ENCODE peak calls at places on chromosomes 11 and 22, in six cellular contexts. One of them, this sample, is unnamed.

GRCh38 chr11:45354976-45355705 is 69.0 kb upstream of the SYT13 start:
- DNase-seq in tibial artery: peak
- DNase-seq in lung: peak
- DNase-seq in kidney: peak
- DNase-seq in neural progenitor cell: peak
- DNase-seq in GM12865: peak
- DNase-seq in this sample: peak

GRCh38 chr11:72971611-72972010 is 157.4 kb downstream of the ATG16L2 start:
- DNase-seq in kidney: no peak
- DNase-seq in GM12865: no peak
- DNase-seq in tibial artery: no peak
- DNase-seq in neural progenitor cell: no peak
- DNase-seq in lung: no peak
- DNase-seq in this sample: no peak

GRCh38 chr11:3866206-3866605 is 10.7 kb downstream of the STIM1 start:
- DNase-seq in kidney: no peak
- DNase-seq in lung: peak
- DNase-seq in GM12865: peak
- DNase-seq in tibial artery: peak
- DNase-seq in neural progenitor cell: no peak
- DNase-seq in this sample: peak

GRCh38 chr11:77035580-77035979 is 1.4 kb downstream of the B3GNT6 start:
- DNase-seq in tibial artery: no peak
- DNase-seq in GM12865: no peak
- DNase-seq in lung: no peak
- DNase-seq in neural progenitor cell: no peak
- DNase-seq in kidney: no peak
- DNase-seq in this sample: no peak

GRCh38 chr11:11743216-11743615 is 98.6 kb upstream of the USP47 start:
- DNase-seq in kidney: no peak
- DNase-seq in GM12865: no peak
- DNase-seq in neural progenitor cell: no peak
- DNase-seq in tibial artery: no peak
- DNase-seq in lung: no peak
- DNase-seq in this sample: no peak

GRCh38 chr11:13772223-13773046 is 104.0 kb downstream of the FAR1 start:
- DNase-seq in tibial artery: no peak
- DNase-seq in lung: no peak
- DNase-seq in kidney: no peak
- DNase-seq in GM12865: peak
- DNase-seq in neural progenitor cell: peak
- DNase-seq in this sample: peak

GRCh38 chr11:24617856-24618255 is 121.0 kb downstream of the LUZP2 start:
- DNase-seq in GM12865: no peak
- DNase-seq in kidney: no peak
- DNase-seq in lung: no peak
- DNase-seq in tibial artery: no peak
- DNase-seq in neural progenitor cell: no peak
- DNase-seq in this sample: no peak

GRCh38 chr22:44669725-44670027 is 32.3 kb upstream of the PRR5 start:
- DNase-seq in neural progenitor cell: peak
- DNase-seq in tibial artery: no peak
- DNase-seq in GM12865: no peak
- DNase-seq in lung: no peak
- DNase-seq in kidney: peak
- DNase-seq in this sample: no peak

GRCh38 chr11:45736424-45736823 is 68.5 kb upstream of the SLC35C1 start:
- DNase-seq in tibial artery: peak
- DNase-seq in neural progenitor cell: no peak
- DNase-seq in kidney: no peak
- DNase-seq in GM12865: no peak
- DNase-seq in lung: peak
- DNase-seq in this sample: no peak

GRCh38 chr11:73414977-73415492 is 38.8 kb downstream of the RELT start:
- DNase-seq in lung: no peak
- DNase-seq in neural progenitor cell: no peak
- DNase-seq in kidney: no peak
- DNase-seq in GM12865: peak
- DNase-seq in tibial artery: no peak
- DNase-seq in this sample: no peak

GRCh38 chr11:118251858-118252652 is at the start of gene MPZL3:
- DNase-seq in neural progenitor cell: peak
- DNase-seq in GM12865: peak
- DNase-seq in tibial artery: peak
- DNase-seq in kidney: peak
- DNase-seq in lung: peak
- DNase-seq in this sample: peak

GRCh38 chr11:118243993-118244762 is 8.0 kb downstream of the MPZL3 start:
- DNase-seq in neural progenitor cell: no peak
- DNase-seq in kidney: no peak
- DNase-seq in GM12865: no peak
- DNase-seq in lung: no peak
- DNase-seq in tibial artery: no peak
- DNase-seq in this sample: no peak

GRCh38 chr11:118243161-118243560 is 9.0 kb downstream of the MPZL3 start:
- DNase-seq in neural progenitor cell: no peak
- DNase-seq in kidney: no peak
- DNase-seq in tibial artery: no peak
- DNase-seq in lung: no peak
- DNase-seq in GM12865: no peak
- DNase-seq in this sample: no peak

GRCh38 chr11:118245946-118246562 is 6.1 kb downstream of the MPZL3 start:
- DNase-seq in GM12865: no peak
- DNase-seq in lung: no peak
- DNase-seq in tibial artery: no peak
- DNase-seq in kidney: no peak
- DNase-seq in neural progenitor cell: no peak
- DNase-seq in this sample: no peak

DNA sequence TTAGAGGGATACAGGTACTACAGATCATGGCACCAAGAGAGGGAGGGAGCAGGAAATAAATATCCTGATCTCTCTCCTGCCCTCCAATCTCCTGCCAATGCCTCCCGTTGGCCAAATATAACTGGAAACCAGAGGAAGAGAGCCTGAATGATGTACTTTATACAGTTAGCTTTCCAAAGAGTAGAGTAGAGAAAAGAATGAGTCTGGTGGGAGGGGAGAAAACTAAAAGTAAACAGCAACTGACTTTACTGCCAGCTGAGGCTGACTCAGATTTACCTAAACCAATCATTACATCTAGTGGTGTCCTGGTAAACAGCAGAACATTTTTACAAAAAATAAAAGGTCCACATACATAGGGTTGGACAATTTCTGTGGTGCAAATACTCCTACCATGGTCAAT is 5.1 kb downstream of the MPZL3 start:
- DNase-seq in kidney: no peak
- DNase-seq in lung: no peak
- DNase-seq in neural progenitor cell: no peak
- DNase-seq in tibial artery: no peak
- DNase-seq in GM12865: no peak
- DNase-seq in this sample: no peak
- TF ChIP-seq CTCF in kidney: no peak
- TF ChIP-seq CTCF in lung: no peak
- TF ChIP-seq CTCF in neural progenitor cell: no peak
- TF ChIP-seq CTCF in tibial artery: no peak
- TF ChIP-seq CTCF in GM12865: no peak
- TF ChIP-seq CTCF in this sample: no peak

GRCh38 chr22:40183029-40183581 is 5.4 kb downstream of the TNRC6B start:
- DNase-seq in tibial artery: no peak
- DNase-seq in kidney: no peak
- DNase-seq in GM12865: no peak
- DNase-seq in neural progenitor cell: peak
- DNase-seq in lung: no peak
- DNase-seq in this sample: no peak
- H3K4me3 ChIP-seq in tibial artery: no peak
- H3K4me3 ChIP-seq in kidney: no peak
- H3K4me3 ChIP-seq in GM12865: no peak
- H3K4me3 ChIP-seq in neural progenitor cell: no peak
- H3K4me3 ChIP-seq in lung: no peak
- H3K4me3 ChIP-seq in this sample: no peak

DNA sequence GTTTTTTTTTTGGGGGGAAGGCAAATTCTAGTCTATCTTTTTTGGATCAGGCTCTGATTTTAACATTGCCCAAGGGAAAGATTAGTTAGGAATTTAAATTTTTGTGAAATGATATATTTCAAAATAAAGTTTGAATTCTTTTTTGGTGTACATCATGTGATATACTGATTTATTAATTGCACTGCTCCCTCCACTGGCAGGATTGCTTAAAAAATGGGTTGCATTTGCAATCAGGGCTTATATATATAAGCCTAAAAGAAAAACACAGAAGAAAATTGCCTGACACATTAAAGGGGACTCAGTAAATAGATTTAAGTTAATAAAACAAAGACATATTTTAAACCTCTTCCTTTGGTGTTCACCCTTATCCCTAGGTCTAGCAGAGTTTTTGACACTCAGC is 1.2 kb downstream of the DYNC2H1 start:
- DNase-seq in tibial artery: no peak
- DNase-seq in lung: no peak
- DNase-seq in kidney: no peak
- DNase-seq in GM12865: no peak
- DNase-seq in neural progenitor cell: no peak
- DNase-seq in this sample: no peak
- TF ChIP-seq CTCF in tibial artery: no peak
- TF ChIP-seq CTCF in lung: no peak
- TF ChIP-seq CTCF in kidney: no peak
- TF ChIP-seq CTCF in GM12865: no peak
- TF ChIP-seq CTCF in neural progenitor cell: peak
- TF ChIP-seq CTCF in this sample: no peak

GRCh38 chr11:117816846-117817212 is 7.7 kb downstream of the FXYD2 start:
- DNase-seq in lung: no peak
- DNase-seq in kidney: peak
- DNase-seq in neural progenitor cell: no peak
- DNase-seq in GM12865: peak
- DNase-seq in tibial artery: no peak
- DNase-seq in this sample: no peak
- H3K4me3 ChIP-seq in lung: no peak
- H3K4me3 ChIP-seq in kidney: no peak
- H3K4me3 ChIP-seq in neural progenitor cell: no peak
- H3K4me3 ChIP-seq in GM12865: peak
- H3K4me3 ChIP-seq in tibial artery: no peak
- H3K4me3 ChIP-seq in this sample: peak

GRCh38 chr11:68643576-68643975 is 40.8 kb upstream of the GAL start:
- DNase-seq in lung: no peak
- DNase-seq in kidney: no peak
- DNase-seq in neural progenitor cell: no peak
- DNase-seq in GM12865: no peak
- DNase-seq in tibial artery: no peak
- DNase-seq in this sample: no peak
- TF ChIP-seq CTCF in lung: no peak
- TF ChIP-seq CTCF in kidney: peak
- TF ChIP-seq CTCF in neural progenitor cell: no peak
- TF ChIP-seq CTCF in GM12865: no peak
- TF ChIP-seq CTCF in tibial artery: no peak
- TF ChIP-seq CTCF in this sample: no peak

GRCh38 chr11:118916842-118917388 is 8.8 kb downstream of the BCL9L start:
- DNase-seq in lung: no peak
- DNase-seq in neural progenitor cell: peak
- DNase-seq in kidney: peak
- DNase-seq in GM12865: no peak
- DNase-seq in tibial artery: peak
- DNase-seq in this sample: no peak
- H3K4me3 ChIP-seq in lung: no peak
- H3K4me3 ChIP-seq in neural progenitor cell: peak
- H3K4me3 ChIP-seq in kidney: no peak
- H3K4me3 ChIP-seq in GM12865: no peak
- H3K4me3 ChIP-seq in tibial artery: peak
- H3K4me3 ChIP-seq in this sample: no peak

GRCh38 chr22:34943830-34944229 is 122.1 kb upstream of the ISX start:
- DNase-seq in GM12865: peak
- DNase-seq in tibial artery: no peak
- DNase-seq in kidney: no peak
- DNase-seq in lung: no peak
- DNase-seq in neural progenitor cell: peak
- DNase-seq in this sample: no peak
- TF ChIP-seq CTCF in GM12865: no peak
- TF ChIP-seq CTCF in tibial artery: no peak
- TF ChIP-seq CTCF in kidney: no peak
- TF ChIP-seq CTCF in lung: no peak
- TF ChIP-seq CTCF in neural progenitor cell: peak
- TF ChIP-seq CTCF in this sample: peak

GRCh38 chr22:29382575-29383328 is 5.6 kb downstream of the AP1B1 start:
- DNase-seq in neural progenitor cell: no peak
- DNase-seq in GM12865: no peak
- DNase-seq in kidney: no peak
- DNase-seq in tibial artery: no peak
- DNase-seq in lung: no peak
- DNase-seq in this sample: no peak
- H3K4me3 ChIP-seq in neural progenitor cell: no peak
- H3K4me3 ChIP-seq in GM12865: no peak
- H3K4me3 ChIP-seq in kidney: no peak
- H3K4me3 ChIP-seq in tibial artery: no peak
- H3K4me3 ChIP-seq in lung: no peak
- H3K4me3 ChIP-seq in this sample: no peak

This sample was measured in GM12864.